ENCODE peak calls at places on chromosomes 12 and 14, in five cellular contexts. One of them, this sample, is unnamed.

GRCh38 chr12:119375170-119375569 is 40.6 kb downstream of the CCDC60 start:
- DNase-seq in mesenchymal stem cell: no peak
- DNase-seq in neuronal stem cell: no peak
- DNase-seq in trophoblast cell: no peak
- DNase-seq in H9: no peak
- DNase-seq in this sample: no peak

GRCh38 chr12:89185889-89186288 is 166.4 kb downstream of the DUSP6 start:
- DNase-seq in mesenchymal stem cell: no peak
- DNase-seq in neuronal stem cell: no peak
- DNase-seq in H9: no peak
- DNase-seq in trophoblast cell: peak; percentile 16
- DNase-seq in this sample: no peak

GRCh38 chr14:52033131-52033642 is 35.7 kb downstream of the NID2 start:
- DNase-seq in H9: no peak
- DNase-seq in trophoblast cell: no peak
- DNase-seq in mesenchymal stem cell: peak; percentile 79
- DNase-seq in neuronal stem cell: no peak
- DNase-seq in this sample: no peak

GRCh38 chr14:91317381-91318313 is 73.1 kb upstream of the GPR68 start:
- DNase-seq in H9: no peak
- DNase-seq in neuronal stem cell: no peak
- DNase-seq in mesenchymal stem cell: no peak
- DNase-seq in trophoblast cell: no peak
- DNase-seq in this sample: no peak

GRCh38 chr12:89971880-89972279 is 263.2 kb upstream of the ATP2B1 start:
- DNase-seq in trophoblast cell: peak; percentile 73
- DNase-seq in H9: no peak
- DNase-seq in neuronal stem cell: no peak
- DNase-seq in mesenchymal stem cell: peak; percentile 40
- DNase-seq in this sample: no peak

GRCh38 chr12:98758331-98758730 is 113.2 kb downstream of the APAF1 start:
- DNase-seq in mesenchymal stem cell: no peak
- DNase-seq in neuronal stem cell: no peak
- DNase-seq in H9: peak; percentile 14
- DNase-seq in trophoblast cell: no peak
- DNase-seq in this sample: no peak

GRCh38 chr12:29737616-29738015 is 46.1 kb downstream of the TMTC1 start:
- DNase-seq in trophoblast cell: no peak
- DNase-seq in mesenchymal stem cell: no peak
- DNase-seq in neuronal stem cell: no peak
- DNase-seq in H9: no peak
- DNase-seq in this sample: no peak

GRCh38 chr14:32546246-32546645 is 217.1 kb downstream of the AKAP6 start:
- DNase-seq in mesenchymal stem cell: no peak
- DNase-seq in H9: no peak
- DNase-seq in neuronal stem cell: no peak
- DNase-seq in trophoblast cell: no peak
- DNase-seq in this sample: no peak

GRCh38 chr14:76727403-76727802 is 33.9 kb upstream of the VASH1 start:
- DNase-seq in H9: no peak
- DNase-seq in trophoblast cell: no peak
- DNase-seq in neuronal stem cell: no peak
- DNase-seq in mesenchymal stem cell: no peak
- DNase-seq in this sample: no peak

GRCh38 chr14:94515426-94515825 is 6.2 kb upstream of the SERPINA12 start:
- DNase-seq in mesenchymal stem cell: no peak
- DNase-seq in trophoblast cell: peak; percentile 87
- DNase-seq in H9: no peak
- DNase-seq in neuronal stem cell: no peak
- DNase-seq in this sample: no peak

GRCh38 chr14:69242311-69243224 is 17.4 kb upstream of the GALNT16 start:
- DNase-seq in mesenchymal stem cell: peak; percentile 76
- DNase-seq in H9: peak; percentile 52
- DNase-seq in neuronal stem cell: peak; percentile 63
- DNase-seq in trophoblast cell: peak; percentile 79
- DNase-seq in this sample: peak; percentile 70

GRCh38 chr12:12127304-12127703 is 56.6 kb downstream of the BCL2L14 start:
- DNase-seq in neuronal stem cell: no peak
- DNase-seq in mesenchymal stem cell: no peak
- DNase-seq in H9: no peak
- DNase-seq in trophoblast cell: no peak
- DNase-seq in this sample: no peak

GRCh38 chr12:13196302-13196921 is at the start of gene EMP1:
- DNase-seq in mesenchymal stem cell: peak; percentile 100
- DNase-seq in H9: no peak
- DNase-seq in neuronal stem cell: no peak
- DNase-seq in trophoblast cell: peak; percentile 53
- DNase-seq in this sample: no peak

GRCh38 chr14:68143341-68143807 is 323.8 kb downstream of the RAD51B start:
- DNase-seq in trophoblast cell: no peak
- DNase-seq in H9: no peak
- DNase-seq in neuronal stem cell: no peak
- DNase-seq in mesenchymal stem cell: peak; percentile 47
- DNase-seq in this sample: no peak

GRCh38 chr12:76878045-76878898 is 547 bp downstream of the CSRP2 start:
- DNase-seq in neuronal stem cell: peak; percentile 58
- DNase-seq in H9: peak; percentile 78
- DNase-seq in trophoblast cell: peak; percentile 65
- DNase-seq in mesenchymal stem cell: peak; percentile 62
- DNase-seq in this sample: peak; percentile 83

GRCh38 chr12:120628919-120629318 is 11.5 kb upstream of the CABP1 start:
- DNase-seq in trophoblast cell: no peak
- DNase-seq in neuronal stem cell: no peak
- DNase-seq in H9: peak; percentile 82
- DNase-seq in mesenchymal stem cell: no peak
- DNase-seq in this sample: no peak

GRCh38 chr12:24943947-24944597 is 4.8 kb downstream of the BCAT1 start:
- DNase-seq in H9: no peak
- DNase-seq in trophoblast cell: peak; percentile 25
- DNase-seq in mesenchymal stem cell: peak; percentile 47
- DNase-seq in neuronal stem cell: no peak
- DNase-seq in this sample: no peak

GRCh38 chr12:78328524-78328923 is 497.8 kb downstream of the NAV3 start:
- DNase-seq in H9: no peak
- DNase-seq in mesenchymal stem cell: no peak
- DNase-seq in neuronal stem cell: no peak
- DNase-seq in trophoblast cell: no peak
- DNase-seq in this sample: no peak
- H2BK12ac ChIP-seq in H9: no peak overlapping the region
- H2BK12ac ChIP-seq in mesenchymal stem cell: no peak overlapping the region
- H2BK12ac ChIP-seq in neuronal stem cell: no peak overlapping the region
- H2BK12ac ChIP-seq in trophoblast cell: no peak overlapping the region
- H2BK12ac ChIP-seq in this sample: no peak overlapping the region

DNA sequence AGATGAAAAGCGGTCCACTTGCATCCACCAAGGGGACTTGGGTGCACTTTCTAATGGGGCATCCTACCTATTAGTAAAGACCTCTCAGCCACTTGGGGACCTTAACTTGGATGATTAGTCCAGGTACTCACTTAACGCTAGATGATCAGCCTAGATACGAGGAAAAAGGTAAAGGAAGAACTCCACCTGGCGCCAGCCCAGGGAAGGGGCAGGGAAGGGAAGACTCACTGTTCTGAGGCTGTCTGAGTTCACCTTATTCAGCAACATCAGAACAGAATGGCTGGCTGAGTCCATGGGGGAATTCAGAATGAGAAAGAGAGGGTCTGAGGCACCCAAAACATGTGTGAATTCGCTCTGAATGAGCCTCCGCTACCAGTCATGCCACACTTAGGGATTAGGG is 7.1 kb downstream of the IL22 start:
- DNase-seq in neuronal stem cell: no peak
- DNase-seq in H9: no peak
- DNase-seq in mesenchymal stem cell: no peak
- DNase-seq in trophoblast cell: peak; percentile 29
- DNase-seq in this sample: no peak
- H3K27ac ChIP-seq in neuronal stem cell: no peak overlapping the region
- H3K27ac ChIP-seq in H9: no peak overlapping the region
- H3K27ac ChIP-seq in mesenchymal stem cell: no peak overlapping the region
- H3K27ac ChIP-seq in trophoblast cell: no peak overlapping the region
- H3K27ac ChIP-seq in this sample: no peak overlapping the region

GRCh38 chr12:133236556-133236955 is 879 bp upstream of the ANHX start:
- DNase-seq in mesenchymal stem cell: no peak
- DNase-seq in trophoblast cell: no peak
- DNase-seq in H9: no peak
- DNase-seq in neuronal stem cell: no peak
- DNase-seq in this sample: no peak
- H2BK12ac ChIP-seq in mesenchymal stem cell: no peak overlapping the region
- H2BK12ac ChIP-seq in trophoblast cell: no peak overlapping the region
- H2BK12ac ChIP-seq in H9: no peak overlapping the region
- H2BK12ac ChIP-seq in neuronal stem cell: no peak overlapping the region
- H2BK12ac ChIP-seq in this sample: no peak overlapping the region

GRCh38 chr14:104680056-104680805 is 9.2 kb upstream of the INF2 start:
- DNase-seq in trophoblast cell: peak; percentile 63
- DNase-seq in H9: no peak
- DNase-seq in mesenchymal stem cell: peak; percentile 87
- DNase-seq in neuronal stem cell: no peak
- DNase-seq in this sample: no peak
- H3K27ac ChIP-seq in trophoblast cell: peak overlapping the region; percentile 97
- H3K27ac ChIP-seq in H9: no peak overlapping the region
- H3K27ac ChIP-seq in mesenchymal stem cell: peak overlapping the region; percentile 88
- H3K27ac ChIP-seq in neuronal stem cell: no peak overlapping the region
- H3K27ac ChIP-seq in this sample: no peak overlapping the region

GRCh38 chr12:75480469-75480949 is at the start of gene GLIPR1:
- DNase-seq in trophoblast cell: peak; percentile 95
- DNase-seq in neuronal stem cell: no peak
- DNase-seq in mesenchymal stem cell: peak; percentile 98
- DNase-seq in H9: no peak
- DNase-seq in this sample: no peak
- H2BK12ac ChIP-seq in trophoblast cell: peak within 1 kb of the TSS; percentile 77
- H2BK12ac ChIP-seq in neuronal stem cell: no peak within 1 kb of the TSS
- H2BK12ac ChIP-seq in mesenchymal stem cell: peak within 1 kb of the TSS; percentile 84
- H2BK12ac ChIP-seq in H9: no peak within 1 kb of the TSS
- H2BK12ac ChIP-seq in this sample: no peak within 1 kb of the TSS

GRCh38 chr12:122183588-122183940 is 641 bp downstream of the LRRC43 start:
- DNase-seq in trophoblast cell: no peak
- DNase-seq in H9: no peak
- DNase-seq in mesenchymal stem cell: no peak
- DNase-seq in neuronal stem cell: no peak
- DNase-seq in this sample: no peak
- H3K27ac ChIP-seq in trophoblast cell: no peak overlapping the region
- H3K27ac ChIP-seq in H9: no peak overlapping the region
- H3K27ac ChIP-seq in mesenchymal stem cell: no peak overlapping the region
- H3K27ac ChIP-seq in neuronal stem cell: no peak overlapping the region
- H3K27ac ChIP-seq in this sample: no peak overlapping the region

GRCh38 chr12:67879937-67880336 is 109.3 kb upstream of the IFNG-AS1 start:
- DNase-seq in trophoblast cell: no peak
- DNase-seq in neuronal stem cell: no peak
- DNase-seq in mesenchymal stem cell: no peak
- DNase-seq in H9: no peak
- DNase-seq in this sample: no peak

GRCh38 chr12:67873355-67873754 is 115.9 kb upstream of the IFNG-AS1 start:
- DNase-seq in H9: no peak
- DNase-seq in trophoblast cell: no peak
- DNase-seq in mesenchymal stem cell: no peak
- DNase-seq in neuronal stem cell: no peak
- DNase-seq in this sample: no peak

GRCh38 chr12:67877697-67878096 is 111.5 kb upstream of the IFNG-AS1 start:
- DNase-seq in neuronal stem cell: no peak
- DNase-seq in mesenchymal stem cell: no peak
- DNase-seq in H9: no peak
- DNase-seq in trophoblast cell: no peak
- DNase-seq in this sample: no peak

GRCh38 chr12:67881565-67881964 is 107.7 kb upstream of the IFNG-AS1 start:
- DNase-seq in H9: no peak
- DNase-seq in mesenchymal stem cell: no peak
- DNase-seq in trophoblast cell: no peak
- DNase-seq in neuronal stem cell: no peak
- DNase-seq in this sample: no peak

DNA sequence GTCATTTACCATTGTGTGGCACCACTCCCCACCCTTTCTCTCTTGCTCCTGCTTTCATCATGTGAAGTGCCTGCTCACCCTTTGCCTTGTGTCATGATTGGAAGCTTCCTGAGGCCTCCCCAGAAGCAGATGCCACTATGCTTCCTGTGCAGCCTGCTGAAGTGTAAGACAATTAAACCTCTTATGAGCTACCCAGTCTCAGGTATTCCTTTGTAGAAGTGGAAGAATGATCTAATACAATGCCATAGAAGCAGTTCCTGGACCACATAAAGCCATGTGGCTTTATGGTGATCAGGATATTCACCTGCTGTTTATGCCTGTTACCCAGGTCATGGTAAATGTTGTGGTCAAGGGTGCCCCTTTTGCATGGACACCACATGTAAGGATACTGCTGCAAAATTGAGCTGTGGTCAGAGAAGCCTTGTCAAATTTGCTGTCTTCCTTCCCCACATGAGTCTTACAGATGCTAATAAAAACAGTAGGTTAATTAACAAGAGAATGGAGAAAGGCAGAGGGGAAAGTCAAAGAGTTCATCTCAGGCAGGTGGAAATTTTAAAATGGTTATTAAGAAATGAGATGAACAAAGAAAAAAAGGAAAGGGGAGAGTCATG is 112.8 kb upstream of the IFNG-AS1 start:
- DNase-seq in trophoblast cell: no peak
- DNase-seq in mesenchymal stem cell: no peak
- DNase-seq in neuronal stem cell: no peak
- DNase-seq in H9: no peak
- DNase-seq in this sample: no peak
- H2BK12ac ChIP-seq in trophoblast cell: no peak overlapping the region
- H2BK12ac ChIP-seq in mesenchymal stem cell: no peak overlapping the region
- H2BK12ac ChIP-seq in neuronal stem cell: no peak overlapping the region
- H2BK12ac ChIP-seq in H9: no peak overlapping the region
- H2BK12ac ChIP-seq in this sample: no peak overlapping the region

This sample was measured in H1.